ENCODE peak calls at places on chromosomes 6 and 20, in four cellular contexts. One of them, this sample, is unnamed.

GRCh38 chr20:5168582-5169396 is 42.0 kb downstream of the CDS2 start:
- DNase-seq in left ventricle myocardium inferior: no peak
- DNase-seq in HFFc6: peak
- DNase-seq in activated T-helper 1 cell treated with anti-CD3 and anti-CD28 coated beads, Interleukin-12 subunit alpha, Interleukin-12 subunit beta, Interleukin-2, Interleukin-4 antibody, amounts not matched to agents 30 ng/mL and 10 ng/mL and 1 ng/mL, durations not matched to agents 14 hours and 24 hours and 36 hours: no peak
- DNase-seq in this sample: no peak

GRCh38 chr6:8441452-8441851 is 6.1 kb upstream of the SLC35B3 start:
- DNase-seq in left ventricle myocardium inferior: no peak
- DNase-seq in HFFc6: no peak
- DNase-seq in activated T-helper 1 cell treated with anti-CD3 and anti-CD28 coated beads, Interleukin-12 subunit alpha, Interleukin-12 subunit beta, Interleukin-2, Interleukin-4 antibody, amounts not matched to agents 30 ng/mL and 10 ng/mL and 1 ng/mL, durations not matched to agents 14 hours and 24 hours and 36 hours: no peak
- DNase-seq in this sample: no peak

GRCh38 chr6:85484941-85485340 is 35.1 kb downstream of the NT5E start:
- DNase-seq in left ventricle myocardium inferior: no peak
- DNase-seq in HFFc6: no peak
- DNase-seq in activated T-helper 1 cell treated with anti-CD3 and anti-CD28 coated beads, Interleukin-12 subunit alpha, Interleukin-12 subunit beta, Interleukin-2, Interleukin-4 antibody, amounts not matched to agents 30 ng/mL and 10 ng/mL and 1 ng/mL, durations not matched to agents 14 hours and 24 hours and 36 hours: no peak
- DNase-seq in this sample: no peak

GRCh38 chr6:167145468-167145867 is 12.3 kb downstream of the GPR31 start:
- DNase-seq in left ventricle myocardium inferior: no peak
- DNase-seq in HFFc6: no peak
- DNase-seq in activated T-helper 1 cell treated with anti-CD3 and anti-CD28 coated beads, Interleukin-12 subunit alpha, Interleukin-12 subunit beta, Interleukin-2, Interleukin-4 antibody, amounts not matched to agents 30 ng/mL and 10 ng/mL and 1 ng/mL, durations not matched to agents 14 hours and 24 hours and 36 hours: no peak
- DNase-seq in this sample: no peak

GRCh38 chr6:16514249-16514648 is 247.0 kb downstream of the ATXN1 start:
- DNase-seq in left ventricle myocardium inferior: no peak
- DNase-seq in HFFc6: peak
- DNase-seq in activated T-helper 1 cell treated with anti-CD3 and anti-CD28 coated beads, Interleukin-12 subunit alpha, Interleukin-12 subunit beta, Interleukin-2, Interleukin-4 antibody, amounts not matched to agents 30 ng/mL and 10 ng/mL and 1 ng/mL, durations not matched to agents 14 hours and 24 hours and 36 hours: peak
- DNase-seq in this sample: no peak

GRCh38 chr20:57378107-57378506 is 13.1 kb upstream of the RBM38 start:
- DNase-seq in left ventricle myocardium inferior: no peak
- DNase-seq in HFFc6: no peak
- DNase-seq in activated T-helper 1 cell treated with anti-CD3 and anti-CD28 coated beads, Interleukin-12 subunit alpha, Interleukin-12 subunit beta, Interleukin-2, Interleukin-4 antibody, amounts not matched to agents 30 ng/mL and 10 ng/mL and 1 ng/mL, durations not matched to agents 14 hours and 24 hours and 36 hours: no peak
- DNase-seq in this sample: no peak

GRCh38 chr6:133339543-133340384 is 98.6 kb downstream of the EYA4 start:
- DNase-seq in left ventricle myocardium inferior: no peak
- DNase-seq in HFFc6: no peak
- DNase-seq in activated T-helper 1 cell treated with anti-CD3 and anti-CD28 coated beads, Interleukin-12 subunit alpha, Interleukin-12 subunit beta, Interleukin-2, Interleukin-4 antibody, amounts not matched to agents 30 ng/mL and 10 ng/mL and 1 ng/mL, durations not matched to agents 14 hours and 24 hours and 36 hours: no peak
- DNase-seq in this sample: no peak

GRCh38 chr6:34595332-34596090 is 39.4 kb upstream of the SPDEF start:
- DNase-seq in left ventricle myocardium inferior: no peak
- DNase-seq in HFFc6: peak
- DNase-seq in activated T-helper 1 cell treated with anti-CD3 and anti-CD28 coated beads, Interleukin-12 subunit alpha, Interleukin-12 subunit beta, Interleukin-2, Interleukin-4 antibody, amounts not matched to agents 30 ng/mL and 10 ng/mL and 1 ng/mL, durations not matched to agents 14 hours and 24 hours and 36 hours: no peak
- DNase-seq in this sample: no peak

GRCh38 chr6:108616973-108617372 is 56.3 kb downstream of the FOXO3 start:
- DNase-seq in left ventricle myocardium inferior: no peak
- DNase-seq in HFFc6: no peak
- DNase-seq in activated T-helper 1 cell treated with anti-CD3 and anti-CD28 coated beads, Interleukin-12 subunit alpha, Interleukin-12 subunit beta, Interleukin-2, Interleukin-4 antibody, amounts not matched to agents 30 ng/mL and 10 ng/mL and 1 ng/mL, durations not matched to agents 14 hours and 24 hours and 36 hours: no peak
- DNase-seq in this sample: no peak

GRCh38 chr6:6781172-6781876 is 192.8 kb downstream of the LY86 start:
- DNase-seq in left ventricle myocardium inferior: no peak
- DNase-seq in HFFc6: peak
- DNase-seq in activated T-helper 1 cell treated with anti-CD3 and anti-CD28 coated beads, Interleukin-12 subunit alpha, Interleukin-12 subunit beta, Interleukin-2, Interleukin-4 antibody, amounts not matched to agents 30 ng/mL and 10 ng/mL and 1 ng/mL, durations not matched to agents 14 hours and 24 hours and 36 hours: no peak
- DNase-seq in this sample: no peak

GRCh38 chr6:155121699-155122098 is 126.6 kb downstream of the TIAM2 start:
- DNase-seq in left ventricle myocardium inferior: no peak
- DNase-seq in HFFc6: peak
- DNase-seq in activated T-helper 1 cell treated with anti-CD3 and anti-CD28 coated beads, Interleukin-12 subunit alpha, Interleukin-12 subunit beta, Interleukin-2, Interleukin-4 antibody, amounts not matched to agents 30 ng/mL and 10 ng/mL and 1 ng/mL, durations not matched to agents 14 hours and 24 hours and 36 hours: no peak
- DNase-seq in this sample: no peak

GRCh38 chr6:124190256-124190655 is 386.6 kb downstream of the NKAIN2 start:
- DNase-seq in left ventricle myocardium inferior: no peak
- DNase-seq in HFFc6: no peak
- DNase-seq in activated T-helper 1 cell treated with anti-CD3 and anti-CD28 coated beads, Interleukin-12 subunit alpha, Interleukin-12 subunit beta, Interleukin-2, Interleukin-4 antibody, amounts not matched to agents 30 ng/mL and 10 ng/mL and 1 ng/mL, durations not matched to agents 14 hours and 24 hours and 36 hours: no peak
- DNase-seq in this sample: no peak

GRCh38 chr6:127564761-127565160 is 12.2 kb upstream of the C6orf58 start:
- DNase-seq in left ventricle myocardium inferior: no peak
- DNase-seq in HFFc6: no peak
- DNase-seq in activated T-helper 1 cell treated with anti-CD3 and anti-CD28 coated beads, Interleukin-12 subunit alpha, Interleukin-12 subunit beta, Interleukin-2, Interleukin-4 antibody, amounts not matched to agents 30 ng/mL and 10 ng/mL and 1 ng/mL, durations not matched to agents 14 hours and 24 hours and 36 hours: no peak
- DNase-seq in this sample: no peak

This sample was measured in glomerular endothelial cell.